ENCODE peak calls at places on chromosomes 1 and 21, in four cellular contexts. K is NT2/D1, O is thoracic aorta, T is breast epithelium. M is an unnamed sample.

GRCh38 chr1:170513138-170513537 is 18.8 kb upstream of the GORAB start:
- DNase-seq in K (no peak), O (no peak), T (no peak), M (no peak)

GRCh38 chr1:225842074-225842473 is 32.1 kb downstream of the EPHX1 start:
- DNase-seq in T (no peak), K (no peak), O (no peak), M (no peak)

GRCh38 chr1:111888740-111889376 is 100.6 kb downstream of the KCND3 start:
- DNase-seq in O (no peak), K (no peak), T (no peak), M (no peak)

GRCh38 chr1:40049745-40050144 is 9.2 kb downstream of the CAP1 start:
- DNase-seq in K (no peak), T (no peak), O (no peak), M (no peak)

GRCh38 chr1:170586321-170586855 is 54.4 kb downstream of the GORAB start:
- DNase-seq in T (peak; percentile 25), O (no peak), K (no peak), M (peak; percentile 57)

GRCh38 chr1:100941098-100941527 is 45.2 kb downstream of the SLC30A7 start:
- DNase-seq in K (no peak), T (no peak), O (no peak), M (no peak)

GRCh38 chr1:2861143-2861987 is 59.9 kb upstream of the TTC34 start:
- DNase-seq in O (no peak), T (no peak), K (no peak), M (no peak)

GRCh38 chr1:114258633-114259032 is 105.0 kb upstream of the SYT6 start:
- DNase-seq in O (no peak), T (no peak), K (no peak), M (no peak)

GRCh38 chr1:204461331-204462228 is 33.0 kb downstream of the PIK3C2B start:
- DNase-seq in O (no peak), T (no peak), K (no peak), M (no peak)

GRCh38 chr1:56803561-56804156 is 15.5 kb downstream of the FYB2 start:
- DNase-seq in O (no peak), T (no peak), K (peak; percentile 83), M (no peak)

GRCh38 chr1:15229569-15230170 is 17.4 kb upstream of the FHAD1 start:
- DNase-seq in K (no peak), O (no peak), T (no peak), M (no peak)

GRCh38 chr1:164456272-164456671 is 102.7 kb upstream of the PBX1 start:
- DNase-seq in T (no peak), K (no peak), O (no peak), M (no peak)

GRCh38 chr21:45003331-45004058 is 63.7 kb downstream of the SLX9 start:
- DNase-seq in O (no peak), T (no peak), K (no peak), M (no peak)

GRCh38 chr1:114586513-114587047 is 5.2 kb upstream of the BCAS2 start:
- DNase-seq in O (no peak), K (no peak), T (no peak), M (no peak)

GRCh38 chr1:115184951-115185331 is 95.6 kb upstream of the TSPAN2 start:
- DNase-seq in K (no peak), O (peak; percentile 43), T (no peak), M (no peak)

GRCh38 chr1:117537291-117537920 is 68.4 kb upstream of the TENT5C start:
- DNase-seq in O (no peak), K (no peak), T (peak; percentile 71), M (no peak)

GRCh38 chr1:86472767-86473166 is 4.0 kb downstream of the CLCA1 start:
- DNase-seq in K (no peak), T (no peak), O (no peak), M (no peak)

GRCh38 chr1:44784094-44785026 is 3.6 kb downstream of the BEST4 start:
- DNase-seq in O (no peak), T (no peak), K (no peak), M (no peak)

GRCh38 chr1:58809327-58810040 is 25.6 kb upstream of the JUN start:
- DNase-seq in K (no peak), O (no peak), T (peak; percentile 60), M (peak; percentile 47)

GRCh38 chr1:53687426-53687825 is 51.5 kb downstream of the GLIS1 start:
- DNase-seq in K (no peak), O (no peak), T (no peak), M (no peak)

GRCh38 chr1:167166703-167167100 is 54.0 kb upstream of the POU2F1 start:
- DNase-seq in O (no peak), K (no peak), T (no peak), M (no peak)

GRCh38 chr1:40267767-40268187 is 9.7 kb downstream of the ZMPSTE24 start:
- DNase-seq in K (no peak), T (no peak), O (no peak), M (no peak)

GRCh38 chr1:165898837-165899236 is 71.4 kb downstream of the UCK2 start:
- DNase-seq in T (peak; percentile 63), O (peak; percentile 71), K (no peak), M (no peak)

GRCh38 chr1:25023826-25024225 is 93.8 kb upstream of the RUNX3 start:
- DNase-seq in T (no peak), O (no peak), K (no peak), M (no peak)

GRCh38 chr1:78884685-78885452 is 121.7 kb downstream of the ADGRL4 start:
- DNase-seq in K (no peak), O (no peak), T (no peak), M (no peak)

GRCh38 chr1:111510003-111510380 is 6.6 kb upstream of the ADORA3 start:
- DNase-seq in T (no peak), K (no peak), O (no peak), M (no peak)

GRCh38 chr1:160159846-160160245 is 8.4 kb downstream of the ATP1A4 start:
- DNase-seq in O (no peak), K (no peak), T (no peak), M (no peak)

GRCh38 chr1:167795810-167796740 is 74.3 kb downstream of the MPZL1 start:
- DNase-seq in T (no peak), O (no peak), K (no peak), M (no peak)

GRCh38 chr1:115255154-115255553 is 82.9 kb downstream of the NGF start:
- DNase-seq in O (no peak), K (no peak), T (no peak), M (no peak)

DNA sequence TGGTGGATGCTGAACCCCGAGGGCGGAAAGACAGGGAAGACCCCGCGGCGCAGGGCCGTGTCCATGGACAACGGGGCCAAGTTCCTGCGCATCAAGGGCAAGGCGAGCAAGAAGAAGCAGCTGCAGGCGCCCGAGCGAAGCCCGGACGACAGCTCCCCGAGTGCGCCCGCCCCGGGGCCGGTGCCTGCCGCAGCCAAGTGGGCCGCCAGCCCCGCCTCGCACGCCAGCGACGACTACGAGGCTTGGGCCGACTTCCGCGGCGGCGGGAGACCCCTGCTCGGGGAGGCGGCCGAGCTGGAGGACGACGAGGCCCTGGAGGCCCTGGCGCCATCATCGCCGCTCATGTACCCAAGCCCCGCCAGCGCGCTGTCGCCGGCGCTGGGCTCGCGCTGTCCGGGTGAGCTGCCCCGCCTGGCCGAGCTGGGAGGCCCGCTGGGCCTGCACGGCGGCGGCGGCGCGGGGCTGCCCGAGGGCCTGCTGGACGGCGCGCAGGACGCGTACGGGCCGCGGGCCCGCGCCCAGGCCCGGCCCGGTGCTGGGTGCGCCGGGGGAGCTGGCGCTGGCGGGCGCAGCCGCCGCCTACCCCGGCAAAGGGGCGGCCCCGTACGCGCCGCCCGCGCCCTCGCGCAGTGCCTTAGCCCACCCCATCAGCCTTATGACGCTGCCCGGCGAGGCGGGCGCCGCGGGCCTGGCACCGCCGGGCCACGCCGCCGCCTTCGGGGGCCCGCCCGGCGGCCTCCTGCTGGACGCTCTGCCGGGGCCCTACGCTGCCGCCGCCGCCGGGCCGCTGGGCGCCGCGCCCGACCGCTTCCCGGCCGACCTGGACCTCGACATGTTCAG is 20.7 kb downstream of the FOXO6 start:
- DNase-seq in T (no peak), K (no peak), O (no peak), M (no peak)
- H3K4me3 ChIP-seq in T (peak overlapping the region; percentile 93), K (peak overlapping the region; percentile 69), O (peak overlapping the region; percentile 85), M (peak overlapping the region; percentile 21)

DNA sequence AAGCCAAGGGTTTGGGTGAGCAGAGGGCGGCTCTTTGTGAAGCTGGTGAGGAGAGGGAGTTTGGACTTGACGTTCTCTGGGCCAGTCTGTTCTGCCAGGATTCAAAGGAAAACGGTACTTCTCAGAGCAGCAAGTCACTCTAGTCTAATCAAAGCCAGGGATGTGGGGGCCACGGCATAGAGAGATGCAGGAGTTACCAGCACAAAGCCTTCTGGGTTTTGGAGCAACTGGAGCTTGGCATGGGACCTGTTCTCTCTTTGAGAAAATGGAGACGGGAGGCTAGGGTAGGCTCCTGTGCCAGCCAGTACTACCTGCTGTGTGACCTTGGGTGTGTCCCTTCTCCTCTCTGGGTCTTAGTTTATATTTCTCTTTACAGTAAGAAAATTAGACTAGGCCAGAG is 2.1 kb downstream of the TXLNA start:
- DNase-seq in T (no peak), K (no peak), O (no peak), M (no peak)
- H3K4me3 ChIP-seq in T (peak overlapping the region; percentile 76), K (no peak overlapping the region), O (peak overlapping the region; percentile 82), M (no peak overlapping the region)

GRCh38 chr1:27076803-27077202 is 64.2 kb upstream of the TENT5B start:
- DNase-seq in T (no peak), K (no peak), O (no peak), M (no peak)

GRCh38 chr1:27070390-27071048 is 57.9 kb upstream of the TENT5B start:
- DNase-seq in O (no peak), T (peak; percentile 50), K (no peak), M (no peak)

GRCh38 chr1:27071049-27071416 is 58.4 kb upstream of the TENT5B start:
- DNase-seq in O (no peak), K (peak; percentile 44), T (peak; percentile 60), M (no peak)

GRCh38 chr1:27077968-27078367 is 65.3 kb upstream of the TENT5B start:
- DNase-seq in O (no peak), K (no peak), T (no peak), M (no peak)

DNA sequence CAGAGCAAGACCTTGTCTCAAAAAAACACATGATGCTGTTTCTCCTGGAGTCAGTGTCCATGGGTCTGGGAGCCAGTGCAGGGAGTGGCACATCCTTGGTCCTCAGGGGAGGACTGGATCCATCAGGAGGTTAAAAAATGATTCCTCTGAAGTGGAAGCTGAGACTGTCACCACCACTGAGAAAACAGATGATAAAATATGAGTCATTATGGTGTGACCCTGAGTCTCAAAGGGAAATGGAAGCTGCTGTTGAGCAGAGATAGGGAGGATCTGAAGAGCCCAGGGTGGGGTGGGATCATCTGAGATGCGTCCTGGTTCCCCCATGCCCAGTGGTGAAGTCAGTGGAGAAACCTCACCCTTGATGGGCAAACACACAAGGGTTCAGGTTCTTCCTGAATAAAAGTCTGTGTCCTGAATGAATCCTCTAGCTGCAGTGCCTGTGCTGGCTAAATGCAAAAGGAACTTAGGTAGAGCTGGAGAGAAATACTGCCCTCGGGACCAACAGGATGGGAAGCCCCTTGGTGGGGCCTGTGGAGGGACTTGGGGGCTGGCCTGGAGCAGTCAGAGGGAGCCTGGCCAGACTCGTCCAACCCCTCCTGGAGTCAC is 61.6 kb upstream of the TENT5B start:
- DNase-seq in O (no peak), T (no peak), K (no peak), M (no peak)
- H3K4me3 ChIP-seq in O (no peak overlapping the region), T (no peak overlapping the region), K (no peak overlapping the region), M (no peak overlapping the region)

GRCh38 chr1:94929816-94930215 is 2.9 kb upstream of the CNN3 start:
- DNase-seq in O (no peak), K (no peak), T (no peak), M (no peak)
- H3K4me3 ChIP-seq in O (peak overlapping the region; percentile 92), K (no peak overlapping the region), T (peak overlapping the region; percentile 96), M (no peak overlapping the region)

GRCh38 chr1:151167116-151167515 is 1.2 kb downstream of the SCNM1 start:
- DNase-seq in K (no peak), T (no peak), O (no peak), M (no peak)
- H3K4me3 ChIP-seq in K (peak overlapping the region; percentile 96), T (peak overlapping the region; percentile 67), O (peak overlapping the region; percentile 87), M (no peak overlapping the region)